ENCODE peak calls at places on chromosomes 7 and 10, in nine cellular contexts. H, V, E, C, Z, F, Y, K and S are unnamed samples.
A peak's percentile ranks its signal among the peaks of the same experiment; 100 is the strongest.

GRCh38 chr10:103693070-103693811 is 162.1 kb downstream of the SH3PXD2A start:
- DNase-seq in E (peak; percentile 42), F (peak; percentile 30), C (no peak), H (no peak), V (no peak), Z (peak; percentile 82), K (no peak), Y (no peak), S (no peak)

GRCh38 chr7:20894806-20895205 is 108.1 kb upstream of the SP8 start:
- DNase-seq in F (no peak), V (no peak), H (no peak), Z (no peak), C (no peak), Y (no peak), K (no peak), E (no peak), S (no peak)

GRCh38 chr7:76514926-76515325 is 4.6 kb downstream of the UPK3B start:
- DNase-seq in Y (no peak), V (no peak), H (no peak), K (no peak), E (no peak), C (no peak), Z (peak; percentile 9), F (no peak), S (no peak)

GRCh38 chr7:155961241-155962190 is 149.3 kb upstream of the SHH start:
- DNase-seq in Y (no peak), V (peak; percentile 34), E (no peak), C (no peak), K (peak; percentile 77), F (no peak), Z (no peak), H (no peak), S (no peak)

GRCh38 chr7:159019111-159019510 is 125.6 kb downstream of the VIPR2 start:
- DNase-seq in V (no peak), F (no peak), C (no peak), E (no peak), Z (no peak), H (no peak), K (no peak), Y (no peak), S (no peak)

GRCh38 chr7:48253020-48253419 is 81.8 kb downstream of the ABCA13 start:
- DNase-seq in K (no peak), E (no peak), V (no peak), H (no peak), Z (no peak), F (no peak), C (no peak), Y (no peak), S (no peak)

GRCh38 chr10:79066460-79067240 is 2.1 kb upstream of the ZMIZ1 start:
- DNase-seq in K (peak; percentile 36), H (no peak), C (peak; percentile 40), F (no peak), E (peak; percentile 59), V (no peak), Z (peak; percentile 90), Y (no peak), S (no peak)

GRCh38 chr10:89301231-89301630 is 615 bp upstream of the IFIT2 start:
- DNase-seq in K (peak; percentile 40), V (no peak), C (peak; percentile 46), F (no peak), Y (no peak), H (no peak), Z (peak; percentile 26), E (peak; percentile 56), S (no peak)

GRCh38 chr7:46071076-46071475 is 150.0 kb upstream of the IGFBP3 start:
- DNase-seq in V (no peak), Z (peak; percentile 64), K (peak; percentile 67), F (no peak), Y (no peak), E (peak; percentile 56), C (no peak), H (no peak), S (no peak)